ENCODE peak calls at places on chromosomes 6 and 20, in six cellular contexts. C is foreskin fibroblast, N is epithelial cell of esophagus, G is dorsolateral prefrontal cortex, Q is tibial artery, T is kidney epithelial cell. H is an unnamed sample.

GRCh38 chr20:35091808-35092523 is 641 bp downstream of the TRPC4AP start:
- DNase-seq in Q (no peak), C (no peak), N (no peak), G (no peak), T (no peak), H (no peak)

GRCh38 chr20:51457281-51457932 is 85.1 kb downstream of the NFATC2 start:
- DNase-seq in C (peak), T (peak), G (peak), N (peak), Q (peak), H (peak)

GRCh38 chr6:82208914-82209313 is 38.6 kb downstream of the IBTK start:
- DNase-seq in C (no peak), G (no peak), N (peak), Q (no peak), T (no peak), H (no peak)

GRCh38 chr6:130167655-130168054 is 55.1 kb downstream of the SAMD3 start:
- DNase-seq in T (no peak), Q (no peak), G (no peak), N (peak), C (peak), H (no peak)

GRCh38 chr6:111888928-111889696 is 15.9 kb upstream of the FYN start:
- DNase-seq in G (peak), T (no peak), N (no peak), Q (no peak), C (no peak), H (no peak)

GRCh38 chr6:132133734-132134490 is 182.7 kb upstream of the CCN2 start:
- DNase-seq in T (no peak), N (no peak), G (no peak), Q (peak), C (no peak), H (no peak)

GRCh38 chr6:127345521-127345920 is 2.1 kb upstream of the ECHDC1 start:
- DNase-seq in Q (no peak), C (no peak), N (peak), G (no peak), T (no peak), H (no peak)

GRCh38 chr20:24684421-24684871 is 215.0 kb downstream of the SYNDIG1 start:
- DNase-seq in C (no peak), N (no peak), G (no peak), T (no peak), Q (peak), H (no peak)

GRCh38 chr6:6586167-6586566 is 2.4 kb upstream of the LY86 start:
- DNase-seq in Q (no peak), T (no peak), G (no peak), C (no peak), N (no peak), H (no peak)

DNA sequence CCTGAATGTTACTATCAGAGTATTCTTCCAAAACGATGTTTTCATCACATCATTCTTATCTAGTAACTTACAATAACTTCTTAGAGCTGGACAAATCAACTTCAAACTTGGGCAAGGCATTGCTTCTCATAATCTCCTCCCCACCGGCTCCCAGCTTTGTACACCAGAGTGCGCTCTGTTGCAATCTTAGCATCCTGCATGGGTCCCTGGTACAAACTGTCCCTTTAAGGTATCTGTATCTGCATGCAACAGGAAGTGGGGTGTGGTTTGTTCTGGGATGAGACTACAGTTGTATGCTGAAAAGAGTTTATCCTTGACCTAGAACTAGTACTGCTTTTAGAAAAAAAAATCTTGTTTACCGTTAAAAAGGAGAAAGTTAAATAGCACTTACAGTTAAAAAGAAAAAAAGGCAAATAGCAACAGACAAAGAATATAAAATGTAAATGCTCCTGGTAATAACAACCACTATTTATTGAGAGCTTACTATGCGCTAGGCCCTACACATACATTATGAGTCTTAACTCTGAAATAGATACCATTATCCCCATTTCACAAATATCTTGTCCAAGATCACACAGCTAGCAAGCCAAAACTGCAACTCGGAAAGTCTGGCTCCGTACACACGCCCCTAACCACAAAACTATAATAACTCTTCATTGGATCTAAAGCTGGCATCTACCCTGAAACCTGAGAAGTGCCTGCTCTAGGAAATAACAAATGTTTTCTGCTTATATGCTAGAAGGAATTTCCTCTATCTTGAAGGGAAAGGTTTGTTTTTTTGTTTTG is 9.8 kb upstream of the HECA start:
- DNase-seq in N (peak), G (no peak), Q (no peak), T (no peak), C (peak), H (no peak)
- TF ChIP-seq CTCF in N (peak), G (peak), Q (peak), T (peak), C (peak), H (peak)

DNA sequence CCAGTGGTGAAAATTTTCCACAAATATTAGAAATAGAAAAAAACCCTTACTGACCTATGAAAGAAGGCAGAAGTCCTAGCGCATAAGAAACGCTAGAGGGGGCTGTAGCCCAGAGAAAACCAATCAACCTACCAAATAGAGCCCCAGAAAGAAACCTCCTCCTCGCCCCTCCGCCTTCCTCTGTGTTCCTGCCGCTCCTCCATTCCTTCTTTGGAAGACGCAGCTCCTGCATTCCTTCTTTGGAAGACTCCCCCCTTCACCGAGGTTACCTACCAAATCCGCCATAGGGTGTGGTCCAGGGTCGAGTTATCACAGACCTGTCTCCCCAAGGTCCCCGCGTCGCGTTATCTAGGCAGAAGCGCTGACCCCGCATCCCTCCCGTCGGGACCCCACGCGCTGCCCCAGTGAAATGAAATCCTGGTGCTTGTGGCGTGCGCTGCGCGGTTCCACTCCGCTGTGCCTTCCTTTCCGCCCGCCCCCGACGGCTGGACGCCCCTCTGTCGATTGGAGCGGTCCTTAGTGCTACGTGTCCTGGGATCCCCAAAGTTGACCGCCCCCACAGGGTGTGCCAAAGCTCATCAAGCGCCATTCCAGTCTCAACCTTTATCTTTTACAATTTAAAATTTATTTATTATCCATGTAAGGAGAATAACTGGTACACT is 12.9 kb downstream of the RPP21 start:
- DNase-seq in G (peak), C (peak), N (peak), Q (no peak), T (peak), H (peak)
- H3K4me3 ChIP-seq in G (peak), C (peak), N (peak), Q (no peak), T (peak), H (peak)

GRCh38 chr6:96542702-96543101 is 20.2 kb upstream of the FHL5 start:
- DNase-seq in N (peak), C (no peak), T (no peak), G (no peak), Q (no peak), H (no peak)
- TF ChIP-seq CTCF in N (peak), C (peak), T (no peak), G (peak), Q (peak), H (peak)

GRCh38 chr6:151242420-151242841 is 2.7 kb downstream of the AKAP12 start:
- DNase-seq in N (no peak), T (peak), C (no peak), G (peak), Q (no peak), H (no peak)
- H3K4me3 ChIP-seq in N (no peak), T (peak), C (peak), G (no peak), Q (peak), H (no peak)

GRCh38 chr6:96521625-96522468 is at the start of gene UFL1:
- DNase-seq in G (peak), T (peak), C (peak), Q (peak), N (peak), H (peak)
- TF ChIP-seq CTCF in G (no peak), T (no peak), C (no peak), Q (no peak), N (peak), H (peak)

DNA sequence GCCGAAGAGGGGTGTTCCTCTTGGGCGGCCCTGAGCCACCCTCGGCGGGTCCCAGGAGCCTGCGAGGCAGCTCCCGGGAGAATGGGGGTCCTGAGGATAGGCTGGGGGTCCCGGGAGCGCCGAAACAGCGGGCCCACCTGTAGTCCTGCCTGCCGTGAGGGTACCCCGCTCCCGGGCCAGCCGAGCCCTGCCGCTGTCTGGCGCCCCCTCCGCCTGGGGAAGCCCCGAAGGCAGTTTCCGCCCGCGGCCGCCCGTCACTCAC is 280 bp downstream of the SPATA2 start:
- DNase-seq in G (no peak), C (no peak), N (no peak), T (no peak), Q (no peak), H (no peak)
- H3K4me3 ChIP-seq in G (peak), C (peak), N (peak), T (peak), Q (peak), H (peak)

DNA sequence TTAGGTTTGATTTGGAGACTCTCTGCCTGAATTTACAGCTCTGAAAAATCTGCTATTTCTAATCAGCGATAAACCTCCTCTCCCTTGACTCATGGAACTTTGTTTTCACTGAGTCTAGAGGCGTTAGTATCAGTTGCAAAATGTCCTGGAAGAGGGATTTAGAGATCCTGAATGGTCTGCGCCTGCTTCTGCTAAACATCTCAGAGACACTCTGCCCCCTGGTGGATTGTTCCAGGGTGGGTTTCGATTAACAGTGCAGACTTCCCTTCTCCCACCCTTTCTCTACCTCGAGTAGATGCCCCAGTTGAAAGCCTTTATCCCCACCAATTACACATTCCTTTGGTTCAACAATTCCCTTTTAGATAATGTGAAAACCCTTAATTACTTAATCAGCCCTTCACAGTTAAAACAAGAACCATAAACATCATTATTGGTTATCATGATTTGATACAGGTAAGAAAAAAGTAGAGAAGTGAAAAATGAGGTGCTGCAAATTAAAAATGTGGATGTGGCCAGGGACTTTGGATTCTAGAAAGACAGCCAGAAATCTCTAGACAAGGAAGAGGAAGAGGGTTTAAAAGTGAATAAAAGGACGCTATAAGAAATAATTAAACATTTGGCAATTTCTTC is 5.5 kb downstream of the HTR1B start:
- DNase-seq in C (peak), N (peak), T (peak), Q (peak), G (peak), H (peak)
- TF ChIP-seq CTCF in C (peak), N (peak), T (peak), Q (peak), G (peak), H (peak)

DNA sequence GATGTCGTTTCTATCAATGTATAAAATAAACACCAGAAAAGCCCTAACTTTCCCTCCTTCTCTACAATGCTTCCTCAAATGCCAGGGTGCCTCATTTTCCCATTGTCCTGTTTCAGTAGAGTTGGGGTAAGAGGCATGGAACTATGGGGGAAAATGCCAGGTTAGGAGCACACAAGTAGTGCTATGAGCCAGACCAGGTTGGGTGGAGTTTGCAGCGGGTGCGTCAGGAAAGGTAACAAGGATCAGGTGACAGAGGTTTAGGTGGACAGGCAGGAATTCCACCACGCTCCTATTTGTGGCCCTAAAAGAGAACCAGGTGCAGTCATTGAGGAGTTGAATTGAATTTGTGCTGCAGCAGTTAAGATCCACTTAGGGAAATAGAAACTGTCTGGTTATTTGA is 36.5 kb downstream of the SYTL3 start:
- DNase-seq in C (no peak), N (peak), Q (peak), T (no peak), G (no peak), H (no peak)
- H3K4me3 ChIP-seq in C (no peak), N (no peak), Q (no peak), T (no peak), G (no peak), H (no peak)

DNA sequence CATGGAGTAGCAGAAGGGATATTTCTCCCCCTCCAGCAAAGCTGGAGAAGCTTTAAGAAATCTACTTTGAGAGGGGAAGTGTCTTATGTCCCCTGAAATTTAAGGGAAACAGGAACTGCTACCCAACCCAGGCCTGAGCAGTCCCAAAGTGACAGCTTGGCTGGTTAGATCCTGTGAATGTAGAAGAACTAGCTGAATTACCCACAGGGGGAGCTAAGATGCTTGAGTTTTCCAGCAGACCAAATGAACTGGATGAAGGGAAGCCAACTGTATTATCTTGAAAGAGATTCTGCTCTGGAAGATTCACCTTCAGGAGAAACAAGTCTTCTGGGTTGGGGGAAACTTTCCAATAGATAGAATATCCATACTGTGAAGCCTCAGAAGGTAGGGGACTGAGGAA is 303.3 kb upstream of the MMS22L start:
- DNase-seq in C (no peak), Q (no peak), T (no peak), N (peak), G (no peak), H (no peak)
- TF ChIP-seq CTCF in C (peak), Q (no peak), T (peak), N (peak), G (peak), H (peak)

GRCh38 chr20:17225891-17226409 is 890 bp upstream of the PCSK2 start:
- DNase-seq in N (no peak), G (peak), C (no peak), Q (no peak), T (no peak), H (no peak)
- H3K4me3 ChIP-seq in N (no peak), G (peak), C (peak), Q (peak), T (peak), H (peak)

H was measured in BJ.